ENCODE peak calls at places on chromosomes 1 and 21, in four cellular contexts. B is transverse colon, J is stomach, D is A673. T is an unnamed sample. For H3K27me3 and H3K9me3, the result is how much of the 10 kb centered on the place peaks cover.

GRCh38 chr1:38046884-38047602 is 450 bp upstream of the POU3F1 start:
- DNase-seq in B (peak), J (peak), D (peak), T (peak)

GRCh38 chr1:180206581-180206980 is 23.5 kb upstream of the LHX4 start:
- DNase-seq in B (no peak), J (no peak), D (no peak), T (no peak)

GRCh38 chr1:64187646-64188045 is 15.8 kb upstream of the UBE2U start:
- DNase-seq in B (no peak), J (no peak), D (no peak), T (no peak)

GRCh38 chr1:237677979-237678378 is 212.7 kb downstream of the ZP4 start:
- DNase-seq in B (no peak), J (no peak), D (peak), T (no peak)

GRCh38 chr1:202255343-202255742 is 61.7 kb downstream of the LGR6 start:
- DNase-seq in B (no peak), J (no peak), D (no peak), T (no peak)

GRCh38 chr1:213381572-213382084 is 330.6 kb downstream of the RPS6KC1 start:
- DNase-seq in B (no peak), J (peak), D (no peak), T (peak)

GRCh38 chr1:37811027-37811655 is 3.1 kb upstream of the YRDC start:
- DNase-seq in B (peak), J (peak), D (peak), T (peak)

GRCh38 chr21:36385909-36386642 is 884 bp downstream of the CHAF1B start:
- DNase-seq in B (no peak), J (no peak), D (no peak), T (no peak)

GRCh38 chr1:31368611-31369107 is 4.2 kb downstream of the FABP3 start:
- DNase-seq in B (no peak), J (peak), D (no peak), T (no peak)

GRCh38 chr1:41802532-41803501 is 115.9 kb downstream of the HIVEP3 start:
- DNase-seq in B (peak), J (no peak), D (no peak), T (peak)

GRCh38 chr1:221696045-221696444 is 45.8 kb downstream of the DUSP10 start:
- DNase-seq in B (no peak), J (no peak), D (no peak), T (no peak)

GRCh38 chr1:18351735-18352134 is 129.0 kb upstream of the KLHDC7A start:
- DNase-seq in B (no peak), J (no peak), D (no peak), T (no peak)

GRCh38 chr1:18347559-18347958 is 133.2 kb upstream of the KLHDC7A start:
- DNase-seq in B (no peak), J (no peak), D (peak), T (no peak)

GRCh38 chr1:18344755-18345154 is 136.0 kb upstream of the KLHDC7A start:
- DNase-seq in B (no peak), J (no peak), D (peak), T (no peak)

GRCh38 chr1:18350783-18351182 is 129.9 kb upstream of the KLHDC7A start:
- DNase-seq in B (no peak), J (no peak), D (no peak), T (no peak)

DNA sequence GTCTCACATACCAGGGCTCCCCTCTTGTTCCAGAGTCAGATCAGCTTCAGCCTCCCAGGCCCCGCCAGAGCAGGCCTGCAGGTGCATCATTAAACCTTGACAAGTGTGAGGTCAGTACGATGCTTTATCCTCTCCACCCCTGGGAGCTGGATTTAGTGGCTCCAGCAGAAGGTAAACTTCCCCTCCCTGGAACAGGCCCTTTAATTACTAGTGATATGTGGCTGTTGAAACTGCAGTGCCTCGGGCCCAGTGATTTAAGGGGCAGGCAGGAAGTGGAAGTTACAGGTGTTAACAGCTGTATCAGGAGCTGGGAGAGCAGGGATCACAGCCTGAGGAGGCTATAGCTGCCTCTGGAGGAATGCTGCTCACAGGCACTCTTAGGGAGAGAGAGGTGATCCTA is 132.4 kb upstream of the KLHDC7A start:
- DNase-seq in B (no peak), J (no peak), D (no peak), T (no peak)
- H3K27me3 ChIP-seq in B (under half), J (under half), D (under half), T (under half)

DNA sequence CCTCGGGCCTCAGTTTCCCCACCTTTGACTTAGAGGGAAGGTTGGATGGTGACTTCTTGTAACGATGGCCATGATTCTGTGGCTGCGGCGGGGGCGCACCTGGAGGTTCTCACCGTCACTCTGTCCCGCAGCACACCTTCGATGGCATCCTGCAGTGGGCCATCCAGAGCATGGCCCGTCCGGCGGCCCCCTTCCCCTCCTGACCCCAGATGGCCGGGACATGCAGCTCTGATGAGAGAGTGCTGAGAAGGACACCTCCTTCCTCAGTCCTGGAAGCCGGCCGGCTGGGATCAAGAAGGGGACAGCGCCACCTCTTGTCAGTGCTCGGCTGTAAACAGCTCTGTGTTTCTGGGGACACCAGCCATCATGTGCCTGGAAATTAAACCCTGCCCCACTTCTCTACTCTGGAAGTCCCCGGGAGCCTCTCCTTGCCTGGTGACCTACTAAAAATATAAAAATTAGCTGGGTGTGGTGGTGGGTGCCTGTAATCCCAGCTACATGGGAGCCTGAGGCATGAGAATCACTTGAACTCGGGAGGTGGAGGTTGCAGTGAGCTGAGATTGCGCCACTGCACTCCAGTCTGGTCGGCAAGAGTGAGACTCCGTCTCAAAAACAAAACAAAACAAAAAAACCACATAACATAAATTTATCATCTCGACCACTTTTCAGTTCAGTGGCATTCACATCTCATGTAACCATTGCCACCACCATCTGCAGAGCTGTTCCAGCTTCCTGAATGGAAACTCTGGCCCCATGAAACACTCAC is 2.1 kb upstream of the PFKL start:
- DNase-seq in B (peak), J (peak), D (peak), T (peak)
- H3K4me3 ChIP-seq in B (no peak), J (no peak), D (no peak), T (no peak)

GRCh38 chr21:40759061-40759460 is 87.9 kb downstream of the DSCAM start:
- DNase-seq in B (no peak), J (no peak), D (no peak), T (no peak)
- H3K9me3 ChIP-seq in B (under half), J (under half), D (under half), T (under half)

GRCh38 chr1:44934786-44935185 is 51.6 kb downstream of the EIF2B3 start:
- DNase-seq in B (no peak), J (no peak), D (no peak), T (no peak)

GRCh38 chr1:44932151-44932550 is 54.2 kb downstream of the EIF2B3 start:
- DNase-seq in B (no peak), J (no peak), D (no peak), T (no peak)

GRCh38 chr1:44926311-44926781 is 60.0 kb downstream of the EIF2B3 start:
- DNase-seq in B (no peak), J (no peak), D (no peak), T (peak)

GRCh38 chr1:44924835-44925464 is 61.4 kb downstream of the EIF2B3 start:
- DNase-seq in B (no peak), J (no peak), D (peak), T (peak)

GRCh38 chr1:44929556-44929955 is 56.8 kb downstream of the EIF2B3 start:
- DNase-seq in B (no peak), J (no peak), D (no peak), T (no peak)
- H3K27me3 ChIP-seq in B (under half), J (under half), D (under half), T (under half)

DNA sequence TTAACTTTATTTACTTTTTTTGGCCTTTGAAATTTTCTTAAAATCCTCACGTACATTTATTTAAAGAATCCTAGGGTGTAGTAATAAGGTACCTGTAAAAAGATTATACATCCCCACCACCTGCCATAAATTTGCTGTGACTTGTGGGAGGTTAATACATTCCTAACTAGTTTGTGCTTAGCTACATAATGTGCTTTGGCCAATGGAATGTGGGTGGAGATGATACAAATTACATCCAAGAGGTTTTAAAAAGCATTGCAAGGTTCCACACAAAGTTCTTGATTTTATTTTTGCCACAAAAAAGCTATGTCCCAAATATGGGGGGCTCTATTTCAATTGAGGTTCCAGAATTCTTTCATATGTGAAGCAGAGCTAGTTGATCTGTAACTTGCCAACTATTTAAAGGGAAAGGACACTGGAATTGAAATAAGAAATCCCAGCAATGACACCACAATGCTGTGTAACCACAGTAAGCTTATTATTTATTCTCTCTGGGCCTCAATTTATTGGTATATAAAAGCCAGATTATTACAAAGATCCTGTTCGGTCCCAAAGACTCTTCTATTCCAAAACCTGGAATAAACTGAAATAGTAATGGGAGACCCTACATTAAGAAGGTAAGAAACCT is 15.7 kb downstream of the ASPM start:
- DNase-seq in B (no peak), J (no peak), D (no peak), T (no peak)
- H3K4me3 ChIP-seq in B (no peak), J (no peak), D (no peak), T (no peak)

GRCh38 chr21:10575311-10575667 is 53.9 kb downstream of the TPTE start:
- DNase-seq in B (no peak), J (no peak), D (no peak), T (no peak)
- H3K9me3 ChIP-seq in B (half or more), J (half or more), D (half or more), T (under half)

T was measured in MG63.